ENCODE peak calls at places on chromosome 5, in four cellular contexts. One of them, this sample, is unnamed.

GRCh38 chr5:126460459-126460858 is 37.2 kb downstream of the GRAMD2B start:
- DNase-seq in HepG2: no peak
- DNase-seq in K562: no peak
- DNase-seq in GM12878: no peak
- DNase-seq in this sample: no peak

GRCh38 chr5:6261256-6261655 is 117.1 kb downstream of the MED10 start:
- DNase-seq in HepG2: no peak
- DNase-seq in K562: no peak
- DNase-seq in GM12878: no peak
- DNase-seq in this sample: no peak

GRCh38 chr5:106640511-106640910 is 1030.2 kb downstream of the EFNA5 start:
- DNase-seq in HepG2: no peak
- DNase-seq in K562: no peak
- DNase-seq in GM12878: no peak
- DNase-seq in this sample: no peak

GRCh38 chr5:31954091-31954490 is 220.0 kb downstream of the GOLPH3 start:
- DNase-seq in HepG2: no peak
- DNase-seq in K562: no peak
- DNase-seq in GM12878: no peak
- DNase-seq in this sample: no peak

GRCh38 chr5:146726020-146726419 is 152.5 kb downstream of the PPP2R2B start:
- DNase-seq in HepG2: no peak
- DNase-seq in K562: no peak
- DNase-seq in GM12878: no peak
- DNase-seq in this sample: no peak

GRCh38 chr5:116605310-116606070 is 30.9 kb upstream of the SEMA6A start:
- DNase-seq in HepG2: no peak
- DNase-seq in K562: no peak
- DNase-seq in GM12878: no peak
- DNase-seq in this sample: no peak

GRCh38 chr5:90356612-90357011 is 52.9 kb downstream of the CETN3 start:
- DNase-seq in HepG2: no peak
- DNase-seq in K562: no peak
- DNase-seq in GM12878: no peak
- DNase-seq in this sample: no peak

GRCh38 chr5:174271316-174271715 is 225.8 kb downstream of the NSG2 start:
- DNase-seq in HepG2: no peak
- DNase-seq in K562: no peak
- DNase-seq in GM12878: no peak
- DNase-seq in this sample: no peak

GRCh38 chr5:140801494-140801841 is 611 bp downstream of the PCDHA3 start:
- DNase-seq in HepG2: no peak
- DNase-seq in K562: no peak
- DNase-seq in GM12878: no peak
- DNase-seq in this sample: no peak

GRCh38 chr5:149723374-149723773 is 6.7 kb upstream of the PPARGC1B start:
- DNase-seq in HepG2: no peak
- DNase-seq in K562: no peak
- DNase-seq in GM12878: no peak
- DNase-seq in this sample: no peak

GRCh38 chr5:113178073-113178779 is 201.6 kb downstream of the DCP2 start:
- DNase-seq in HepG2: no peak
- DNase-seq in K562: no peak
- DNase-seq in GM12878: no peak
- DNase-seq in this sample: no peak

GRCh38 chr5:107815109-107815508 is 144.4 kb upstream of the EFNA5 start:
- DNase-seq in HepG2: no peak
- DNase-seq in K562: no peak
- DNase-seq in GM12878: no peak
- DNase-seq in this sample: no peak

GRCh38 chr5:139699352-139699751 is 51.2 kb downstream of the CXXC5 start:
- DNase-seq in HepG2: no peak
- DNase-seq in K562: no peak
- DNase-seq in GM12878: no peak
- DNase-seq in this sample: no peak

GRCh38 chr5:148125641-148126040 is 42.7 kb upstream of the SPINK14 start:
- DNase-seq in HepG2: peak
- DNase-seq in K562: no peak
- DNase-seq in GM12878: no peak
- DNase-seq in this sample: no peak

DNA sequence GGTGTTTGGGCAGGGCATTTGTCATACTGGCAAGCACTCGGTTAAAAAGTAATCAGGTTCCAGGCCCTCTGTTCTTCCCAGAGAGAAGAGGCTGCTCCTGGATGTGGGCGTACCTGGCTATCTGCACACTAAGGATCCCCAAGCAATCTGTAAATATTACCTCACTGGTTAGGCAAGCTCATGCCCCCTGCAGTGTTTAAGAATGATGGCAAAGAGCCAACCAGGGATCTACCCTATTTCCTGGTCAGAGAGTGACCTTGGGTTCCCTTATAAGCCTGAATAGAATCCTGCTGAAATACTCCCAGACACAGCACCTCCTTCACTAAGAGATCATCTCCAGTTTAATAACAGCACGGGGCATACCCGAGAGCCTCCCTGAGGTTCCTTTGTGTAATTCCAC is 181.2 kb downstream of the PIK3R1 start:
- DNase-seq in HepG2: peak
- DNase-seq in K562: no peak
- DNase-seq in GM12878: no peak
- DNase-seq in this sample: no peak
- TF ChIP-seq CREM in HepG2: no peak
- TF ChIP-seq CREM in K562: no peak
- TF ChIP-seq CREM in GM12878: no peak
- TF ChIP-seq CREM in this sample: no peak

GRCh38 chr5:59107692-59108091 is 524.8 kb downstream of the RAB3C start:
- DNase-seq in HepG2: no peak
- DNase-seq in K562: no peak
- DNase-seq in GM12878: no peak
- DNase-seq in this sample: no peak
- TF ChIP-seq CREM in HepG2: no peak
- TF ChIP-seq CREM in K562: no peak
- TF ChIP-seq CREM in GM12878: no peak
- TF ChIP-seq CREM in this sample: no peak

DNA sequence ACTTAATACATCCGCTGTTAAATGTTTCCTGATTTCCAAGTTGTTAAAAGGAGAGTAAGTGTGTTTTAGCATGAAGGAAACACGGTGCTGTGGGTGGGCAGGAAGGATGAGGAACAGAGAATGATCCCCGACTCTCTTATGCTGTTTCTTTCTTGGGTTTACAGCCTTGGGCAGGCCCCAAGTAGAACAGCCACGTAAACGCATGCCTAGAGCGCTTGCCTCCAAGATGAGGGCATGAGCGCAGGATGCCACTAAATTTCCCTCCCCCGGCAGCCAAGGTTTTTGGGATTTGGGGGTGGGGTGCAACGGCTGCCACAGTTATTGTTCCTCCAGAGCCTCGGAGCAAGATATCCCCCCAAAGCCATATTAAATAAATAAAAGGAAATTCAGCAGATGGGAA is 10.1 kb upstream of the DELE1 start:
- DNase-seq in HepG2: no peak
- DNase-seq in K562: no peak
- DNase-seq in GM12878: no peak
- DNase-seq in this sample: no peak
- TF ChIP-seq CREM in HepG2: no peak
- TF ChIP-seq CREM in K562: no peak
- TF ChIP-seq CREM in GM12878: no peak
- TF ChIP-seq CREM in this sample: no peak

GRCh38 chr5:34740306-34740891 is 84.3 kb downstream of the RAI14 start:
- DNase-seq in HepG2: no peak
- DNase-seq in K562: no peak
- DNase-seq in GM12878: no peak
- DNase-seq in this sample: no peak
- TF ChIP-seq CREM in HepG2: no peak
- TF ChIP-seq CREM in K562: no peak
- TF ChIP-seq CREM in GM12878: no peak
- TF ChIP-seq CREM in this sample: no peak

DNA sequence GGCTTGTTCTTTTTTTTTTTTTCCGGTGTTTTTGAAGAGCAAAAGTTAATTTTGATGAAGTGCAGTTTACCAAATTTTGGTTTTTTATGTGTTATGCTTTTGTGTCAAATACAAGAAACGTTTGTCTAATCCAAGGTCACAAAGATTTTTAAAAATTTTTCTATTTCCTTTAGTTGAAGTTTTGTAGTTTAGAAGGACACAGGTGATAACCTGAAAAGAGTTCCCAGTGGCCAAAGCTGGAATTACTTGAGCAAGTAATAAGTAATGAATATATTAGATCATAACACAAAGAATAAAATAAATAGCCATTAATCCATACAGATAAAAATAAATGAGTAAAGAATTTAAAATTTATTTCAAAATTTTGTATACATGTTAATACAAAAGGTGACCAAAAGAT is 71.5 kb downstream of the FCHO2 start:
- DNase-seq in HepG2: no peak
- DNase-seq in K562: no peak
- DNase-seq in GM12878: no peak
- DNase-seq in this sample: no peak
- TF ChIP-seq CREM in HepG2: no peak
- TF ChIP-seq CREM in K562: no peak
- TF ChIP-seq CREM in GM12878: no peak
- TF ChIP-seq CREM in this sample: no peak

DNA sequence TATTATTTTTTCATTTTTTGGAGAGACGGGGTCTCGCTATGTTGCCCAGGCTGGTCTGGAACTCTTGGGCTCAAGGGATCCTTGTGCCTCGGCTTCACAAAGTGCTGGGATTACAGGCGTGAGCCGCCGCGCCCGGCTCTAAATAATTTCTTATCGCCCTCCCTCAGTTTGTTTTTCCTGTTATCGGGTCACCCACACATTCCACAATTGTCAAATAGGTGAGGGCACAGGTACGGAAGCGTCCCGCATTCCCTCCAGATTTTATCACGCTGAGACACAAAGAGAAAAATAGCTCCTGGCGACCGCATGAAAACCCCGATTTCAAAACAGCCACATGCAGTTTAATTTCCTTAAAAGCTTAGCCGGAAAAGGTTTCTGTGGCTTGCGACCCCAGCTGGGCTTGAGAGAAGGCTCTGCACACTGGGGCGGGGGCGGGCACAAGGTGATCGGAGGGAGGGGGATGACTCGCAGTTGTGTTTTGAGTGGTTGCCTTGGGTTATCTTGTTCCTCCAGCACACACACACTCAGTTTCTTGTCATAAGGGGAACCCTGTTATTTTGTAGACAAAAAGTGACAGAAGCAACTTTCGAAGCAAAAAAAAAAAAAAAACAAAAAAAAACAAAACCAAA is 720 bp upstream of the IQGAP2 start:
- DNase-seq in HepG2: peak
- DNase-seq in K562: peak
- DNase-seq in GM12878: peak
- DNase-seq in this sample: peak
- TF ChIP-seq CREM in HepG2: no peak
- TF ChIP-seq CREM in K562: peak
- TF ChIP-seq CREM in GM12878: no peak
- TF ChIP-seq CREM in this sample: no peak

This sample was measured in WTC11.